ENCODE peak calls at places on chromosome 3, in nine cellular contexts. N is AG04449; B is kidney epithelial cell; V is tibial artery; Q is CD8-positive, alpha-beta T cell; W is thoracic aorta; O is uterus; Y is cardiac fibroblast; U is left ventricle myocardium inferior. S is an unnamed sample.

GRCh38 chr3:11775493-11775892 is 71.2 kb downstream of the TAMM41 start:
- DNase-seq in W (no peak), Q (no peak), O (no peak), V (no peak), Y (no peak), B (no peak), N (no peak), U (no peak), S (no peak)

GRCh38 chr3:194283218-194284006 is 67.7 kb downstream of the CPN2 start:
- DNase-seq in N (no peak), Y (no peak), V (peak), U (no peak), W (no peak), O (peak), Q (no peak), B (no peak), S (no peak)

GRCh38 chr3:35640736-35641135 is 1.4 kb downstream of the ARPP21 start:
- DNase-seq in O (no peak), V (no peak), Y (no peak), U (no peak), N (no peak), Q (no peak), B (no peak), W (no peak), S (no peak)

GRCh38 chr3:69326821-69327433 is 59.0 kb downstream of the FRMD4B start:
- DNase-seq in W (no peak), V (no peak), Q (peak), B (no peak), U (no peak), Y (peak), O (no peak), N (no peak), S (peak)

GRCh38 chr3:32453346-32453745 is 49.3 kb downstream of the CMTM6 start:
- DNase-seq in B (no peak), U (no peak), V (no peak), N (peak), W (no peak), Q (no peak), O (no peak), Y (peak), S (no peak)

GRCh38 chr3:168165390-168166269 is 69.9 kb upstream of the GOLIM4 start:
- DNase-seq in Y (peak), Q (no peak), O (peak), U (no peak), V (peak), N (peak), W (no peak), B (peak), S (peak)

GRCh38 chr3:5442106-5442785 is 254.7 kb downstream of the EDEM1 start:
- DNase-seq in Y (no peak), Q (no peak), O (no peak), V (no peak), N (no peak), B (no peak), U (no peak), W (no peak), S (no peak)

GRCh38 chr3:61158676-61159075 is 92.6 kb downstream of the FHIT start:
- DNase-seq in W (no peak), N (no peak), V (no peak), Q (no peak), B (no peak), Y (no peak), U (no peak), O (no peak), S (no peak)

DNA sequence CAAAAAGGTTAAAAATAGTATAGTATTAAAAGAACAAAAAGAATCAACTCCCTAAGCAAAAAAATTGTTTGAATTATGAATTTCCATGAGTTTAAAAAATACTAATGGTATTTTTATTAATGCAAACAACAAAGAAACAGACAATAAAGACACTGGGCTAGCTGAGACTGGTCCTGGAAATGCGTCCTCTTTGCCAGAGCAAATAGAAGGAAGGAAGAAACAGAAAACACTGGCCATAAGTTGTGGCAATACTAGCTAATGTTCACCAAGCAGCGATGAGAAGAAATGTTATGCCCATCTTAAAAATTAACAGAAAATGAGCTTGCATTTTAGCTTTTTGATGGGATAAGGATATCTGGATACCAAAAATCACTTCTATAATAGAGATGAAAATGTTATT is 88.6 kb downstream of the TBL1XR1 start:
- DNase-seq in N (no peak), W (no peak), O (no peak), Y (no peak), U (no peak), V (no peak), Q (no peak), B (no peak), S (no peak)
- H3K4me3 ChIP-seq in N (no peak), W (no peak), O (no peak), Y (no peak), U (no peak), V (no peak), Q (no peak), B (no peak), S (no peak)

GRCh38 chr3:65597225-65597951 is 441.3 kb downstream of the MAGI1 start:
- DNase-seq in W (no peak), N (no peak), O (no peak), U (no peak), V (no peak), Y (peak), B (no peak), Q (no peak), S (no peak)
- H3K4me3 ChIP-seq in W (peak), N (peak), O (peak), U (peak), V (peak), Y (peak), B (peak), Q (no peak), S (no peak)

DNA sequence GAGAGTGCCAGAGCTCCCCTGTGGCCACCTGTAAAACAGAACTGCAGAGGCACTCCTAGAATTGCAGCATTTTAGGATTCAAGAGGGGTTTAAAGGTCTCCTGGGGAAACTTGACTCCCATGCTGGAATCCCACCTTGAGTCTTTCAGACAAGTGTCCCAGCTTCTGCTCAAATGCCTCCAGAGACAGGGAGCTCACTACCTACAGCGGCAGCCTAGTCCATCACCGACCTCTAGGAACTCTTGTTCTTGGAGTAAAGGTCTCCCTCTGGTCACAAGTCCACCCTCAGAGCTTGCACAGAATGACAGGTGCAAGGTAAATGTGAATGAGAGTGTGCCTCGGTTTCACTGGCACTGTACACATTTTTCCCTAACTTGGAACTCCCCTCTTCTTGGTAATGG is 72.0 kb downstream of the NUP210 start:
- DNase-seq in B (no peak), Y (no peak), Q (no peak), V (no peak), U (no peak), N (no peak), O (no peak), W (no peak), S (no peak)
- H3K4me3 ChIP-seq in B (no peak), Y (no peak), Q (no peak), V (no peak), U (no peak), N (no peak), O (no peak), W (no peak), S (no peak)

GRCh38 chr3:101725890-101726275 is 1.5 kb downstream of the CEP97 start:
- DNase-seq in O (no peak), W (no peak), U (no peak), V (no peak), Q (no peak), B (no peak), N (no peak), Y (no peak), S (no peak)
- H3K4me3 ChIP-seq in O (no peak), W (peak), U (peak), V (peak), Q (peak), B (peak), N (peak), Y (peak), S (peak)

S was measured in CD4-positive, alpha-beta memory T cell.